ENCODE peak calls at places on chromosome 15, in five cellular contexts. One of them, this sample, is unnamed.

GRCh38 chr15:25947336-25948080 is 84.4 kb upstream of the ATP10A start:
- DNase-seq in astrocyte of the cerebellum: no peak
- DNase-seq in activated CD8-positive, alpha-beta T cell treated with anti-CD3 and anti-CD28 coated beads for 36 hours: peak; percentile 28
- DNase-seq in prostate gland: no peak
- DNase-seq in A549: no peak
- DNase-seq in this sample: peak; percentile 16

GRCh38 chr15:65196637-65197336 is 11.6 kb upstream of the CLPX start:
- DNase-seq in astrocyte of the cerebellum: no peak
- DNase-seq in prostate gland: no peak
- DNase-seq in activated CD8-positive, alpha-beta T cell treated with anti-CD3 and anti-CD28 coated beads for 36 hours: no peak
- DNase-seq in A549: no peak
- DNase-seq in this sample: no peak

GRCh38 chr15:60423540-60423939 is 25.8 kb upstream of the ANXA2 start:
- DNase-seq in A549: peak; percentile 29
- DNase-seq in prostate gland: no peak
- DNase-seq in astrocyte of the cerebellum: peak; percentile 82
- DNase-seq in activated CD8-positive, alpha-beta T cell treated with anti-CD3 and anti-CD28 coated beads for 36 hours: no peak
- DNase-seq in this sample: peak; percentile 62

GRCh38 chr15:61141497-61142125 is 87.5 kb downstream of the RORA start:
- DNase-seq in prostate gland: no peak
- DNase-seq in activated CD8-positive, alpha-beta T cell treated with anti-CD3 and anti-CD28 coated beads for 36 hours: no peak
- DNase-seq in astrocyte of the cerebellum: no peak
- DNase-seq in A549: no peak
- DNase-seq in this sample: no peak

GRCh38 chr15:40343512-40343911 is 2.8 kb upstream of the CCDC9B start:
- DNase-seq in A549: no peak
- DNase-seq in astrocyte of the cerebellum: no peak
- DNase-seq in prostate gland: no peak
- DNase-seq in activated CD8-positive, alpha-beta T cell treated with anti-CD3 and anti-CD28 coated beads for 36 hours: no peak
- DNase-seq in this sample: no peak

GRCh38 chr15:44296625-44297524 is 8.4 kb downstream of the GOLM2 start:
- DNase-seq in activated CD8-positive, alpha-beta T cell treated with anti-CD3 and anti-CD28 coated beads for 36 hours: no peak
- DNase-seq in astrocyte of the cerebellum: peak; percentile 11
- DNase-seq in prostate gland: peak; percentile 30
- DNase-seq in A549: peak; percentile 35
- DNase-seq in this sample: peak; percentile 31

GRCh38 chr15:99909914-99910313 is 176.7 kb upstream of the LYSMD4 start:
- DNase-seq in prostate gland: no peak
- DNase-seq in A549: no peak
- DNase-seq in activated CD8-positive, alpha-beta T cell treated with anti-CD3 and anti-CD28 coated beads for 36 hours: no peak
- DNase-seq in astrocyte of the cerebellum: no peak
- DNase-seq in this sample: no peak

GRCh38 chr15:52651868-52652267 is 27.3 kb downstream of the ATOSA start:
- DNase-seq in activated CD8-positive, alpha-beta T cell treated with anti-CD3 and anti-CD28 coated beads for 36 hours: peak; percentile 54
- DNase-seq in astrocyte of the cerebellum: peak; percentile 81
- DNase-seq in A549: peak; percentile 77
- DNase-seq in prostate gland: peak; percentile 72
- DNase-seq in this sample: peak; percentile 39

GRCh38 chr15:59166156-59166555 is 40.5 kb upstream of the LDHAL6B start:
- DNase-seq in A549: no peak
- DNase-seq in astrocyte of the cerebellum: no peak
- DNase-seq in activated CD8-positive, alpha-beta T cell treated with anti-CD3 and anti-CD28 coated beads for 36 hours: no peak
- DNase-seq in prostate gland: no peak
- DNase-seq in this sample: no peak

GRCh38 chr15:60471314-60471713 is 7.6 kb downstream of the ICE2 start:
- DNase-seq in activated CD8-positive, alpha-beta T cell treated with anti-CD3 and anti-CD28 coated beads for 36 hours: no peak
- DNase-seq in astrocyte of the cerebellum: no peak
- DNase-seq in prostate gland: no peak
- DNase-seq in A549: no peak
- DNase-seq in this sample: no peak

GRCh38 chr15:61655881-61656280 is 404.4 kb downstream of the VPS13C start:
- DNase-seq in activated CD8-positive, alpha-beta T cell treated with anti-CD3 and anti-CD28 coated beads for 36 hours: no peak
- DNase-seq in astrocyte of the cerebellum: no peak
- DNase-seq in A549: no peak
- DNase-seq in prostate gland: no peak
- DNase-seq in this sample: no peak

GRCh38 chr15:66763186-66764066 is 61.4 kb downstream of the SMAD6 start:
- DNase-seq in astrocyte of the cerebellum: no peak
- DNase-seq in A549: no peak
- DNase-seq in prostate gland: peak; percentile 88
- DNase-seq in activated CD8-positive, alpha-beta T cell treated with anti-CD3 and anti-CD28 coated beads for 36 hours: no peak
- DNase-seq in this sample: peak; percentile 94

DNA sequence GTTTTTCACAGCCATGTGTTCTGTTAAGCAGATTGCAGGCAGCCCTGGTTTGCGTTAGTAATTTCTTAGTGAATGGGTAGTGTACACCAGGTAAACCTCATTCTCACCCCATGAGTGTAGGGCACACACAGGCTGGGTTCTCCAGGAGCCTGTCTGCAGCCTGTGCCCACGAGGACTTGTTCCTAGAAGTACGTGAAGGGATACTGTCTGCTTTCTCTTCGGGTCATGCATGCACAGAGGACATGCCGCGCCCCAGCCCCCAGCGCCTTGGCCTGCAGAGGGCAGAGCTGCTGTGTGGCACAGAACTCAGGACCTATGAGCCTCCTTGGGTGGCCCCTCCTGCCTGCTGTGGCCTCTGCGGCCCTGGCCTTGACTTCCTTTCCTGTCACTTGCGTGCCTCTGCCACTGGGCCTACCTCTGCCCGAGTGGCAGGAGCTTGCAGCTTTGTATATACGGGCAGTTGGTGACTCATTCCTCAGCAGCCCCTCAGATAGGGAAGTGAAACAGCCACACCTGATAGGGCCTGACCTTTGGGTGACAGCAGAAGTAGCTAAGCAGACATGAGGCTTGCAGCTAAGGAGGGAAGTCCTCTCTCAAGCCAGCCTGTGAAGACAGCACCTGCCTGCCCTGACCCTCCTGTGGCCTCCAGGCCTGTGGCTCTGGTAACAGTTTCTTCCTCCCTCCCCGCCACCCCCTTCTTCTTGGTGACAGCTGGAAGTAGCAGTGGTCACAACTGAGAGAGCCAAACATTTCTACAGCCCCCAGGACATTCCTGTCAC is 19.5 kb downstream of the PPCDC start:
- DNase-seq in A549: peak; percentile 57
- DNase-seq in activated CD8-positive, alpha-beta T cell treated with anti-CD3 and anti-CD28 coated beads for 36 hours: peak; percentile 89
- DNase-seq in astrocyte of the cerebellum: no peak
- DNase-seq in prostate gland: no peak
- DNase-seq in this sample: peak; percentile 96
- TF ChIP-seq CTCF in A549: peak; percentile 58
- TF ChIP-seq CTCF in activated CD8-positive, alpha-beta T cell treated with anti-CD3 and anti-CD28 coated beads for 36 hours: peak; percentile 57
- TF ChIP-seq CTCF in astrocyte of the cerebellum: peak; percentile 36
- TF ChIP-seq CTCF in prostate gland: no peak
- TF ChIP-seq CTCF in this sample: peak; percentile 72

DNA sequence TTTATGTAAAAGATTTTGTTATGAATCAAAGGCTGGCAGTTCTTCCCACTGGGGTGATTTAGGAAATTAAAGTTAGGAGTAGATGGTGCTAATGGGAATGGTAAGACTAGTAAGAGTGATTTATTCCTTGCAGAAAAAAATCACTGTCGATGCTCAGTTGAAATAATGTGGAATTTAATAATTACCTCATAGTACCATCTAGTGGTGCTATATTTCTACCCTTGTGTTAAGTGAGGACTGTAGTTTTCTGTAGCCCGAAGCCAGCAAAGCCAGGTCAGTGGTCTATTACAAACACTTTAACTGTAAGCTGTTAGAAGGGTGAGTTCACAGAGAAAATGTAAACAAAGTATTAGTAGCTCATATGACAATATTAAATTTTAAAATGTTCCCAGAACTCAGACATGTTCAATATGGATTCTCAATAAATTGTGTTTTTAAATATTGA is 39.5 kb upstream of the GOLGA8J start:
- DNase-seq in prostate gland: no peak
- DNase-seq in astrocyte of the cerebellum: peak; percentile 60
- DNase-seq in activated CD8-positive, alpha-beta T cell treated with anti-CD3 and anti-CD28 coated beads for 36 hours: no peak
- DNase-seq in A549: peak; percentile 37
- DNase-seq in this sample: no peak
- TF ChIP-seq CTCF in prostate gland: no peak
- TF ChIP-seq CTCF in astrocyte of the cerebellum: peak; percentile 39
- TF ChIP-seq CTCF in activated CD8-positive, alpha-beta T cell treated with anti-CD3 and anti-CD28 coated beads for 36 hours: no peak
- TF ChIP-seq CTCF in A549: peak; percentile 75
- TF ChIP-seq CTCF in this sample: no peak

GRCh38 chr15:70274255-70274654 is 176.5 kb upstream of the TLE3 start:
- DNase-seq in prostate gland: no peak
- DNase-seq in astrocyte of the cerebellum: no peak
- DNase-seq in A549: no peak
- DNase-seq in activated CD8-positive, alpha-beta T cell treated with anti-CD3 and anti-CD28 coated beads for 36 hours: no peak
- DNase-seq in this sample: no peak

GRCh38 chr15:70270752-70271111 is 173.0 kb upstream of the TLE3 start:
- DNase-seq in astrocyte of the cerebellum: no peak
- DNase-seq in A549: no peak
- DNase-seq in activated CD8-positive, alpha-beta T cell treated with anti-CD3 and anti-CD28 coated beads for 36 hours: no peak
- DNase-seq in prostate gland: no peak
- DNase-seq in this sample: no peak

GRCh38 chr15:70273808-70274207 is 176.1 kb upstream of the TLE3 start:
- DNase-seq in astrocyte of the cerebellum: no peak
- DNase-seq in activated CD8-positive, alpha-beta T cell treated with anti-CD3 and anti-CD28 coated beads for 36 hours: no peak
- DNase-seq in A549: no peak
- DNase-seq in prostate gland: no peak
- DNase-seq in this sample: no peak

GRCh38 chr15:70271422-70272088 is 173.8 kb upstream of the TLE3 start:
- DNase-seq in activated CD8-positive, alpha-beta T cell treated with anti-CD3 and anti-CD28 coated beads for 36 hours: no peak
- DNase-seq in prostate gland: no peak
- DNase-seq in astrocyte of the cerebellum: peak; percentile 91
- DNase-seq in A549: peak; percentile 97
- DNase-seq in this sample: peak; percentile 64

GRCh38 chr15:70272565-70273355 is 175.0 kb upstream of the TLE3 start:
- DNase-seq in astrocyte of the cerebellum: no peak
- DNase-seq in activated CD8-positive, alpha-beta T cell treated with anti-CD3 and anti-CD28 coated beads for 36 hours: no peak
- DNase-seq in prostate gland: no peak
- DNase-seq in A549: no peak
- DNase-seq in this sample: no peak
- TF ChIP-seq CTCF in astrocyte of the cerebellum: no peak
- TF ChIP-seq CTCF in activated CD8-positive, alpha-beta T cell treated with anti-CD3 and anti-CD28 coated beads for 36 hours: no peak
- TF ChIP-seq CTCF in prostate gland: no peak
- TF ChIP-seq CTCF in A549: no peak
- TF ChIP-seq CTCF in this sample: no peak

GRCh38 chr15:85616549-85616948 is 178.2 kb downstream of the KLHL25 start:
- DNase-seq in activated CD8-positive, alpha-beta T cell treated with anti-CD3 and anti-CD28 coated beads for 36 hours: no peak
- DNase-seq in A549: no peak
- DNase-seq in astrocyte of the cerebellum: no peak
- DNase-seq in prostate gland: no peak
- DNase-seq in this sample: no peak

GRCh38 chr15:85615930-85616329 is 178.8 kb downstream of the KLHL25 start:
- DNase-seq in astrocyte of the cerebellum: no peak
- DNase-seq in A549: peak; percentile 50
- DNase-seq in prostate gland: no peak
- DNase-seq in activated CD8-positive, alpha-beta T cell treated with anti-CD3 and anti-CD28 coated beads for 36 hours: peak; percentile 44
- DNase-seq in this sample: peak; percentile 40

GRCh38 chr15:85611361-85611760 is 183.4 kb downstream of the KLHL25 start:
- DNase-seq in A549: no peak
- DNase-seq in activated CD8-positive, alpha-beta T cell treated with anti-CD3 and anti-CD28 coated beads for 36 hours: no peak
- DNase-seq in prostate gland: no peak
- DNase-seq in astrocyte of the cerebellum: no peak
- DNase-seq in this sample: no peak

GRCh38 chr15:85609492-85609891 is 185.2 kb downstream of the KLHL25 start:
- DNase-seq in activated CD8-positive, alpha-beta T cell treated with anti-CD3 and anti-CD28 coated beads for 36 hours: no peak
- DNase-seq in astrocyte of the cerebellum: no peak
- DNase-seq in A549: no peak
- DNase-seq in prostate gland: no peak
- DNase-seq in this sample: no peak

DNA sequence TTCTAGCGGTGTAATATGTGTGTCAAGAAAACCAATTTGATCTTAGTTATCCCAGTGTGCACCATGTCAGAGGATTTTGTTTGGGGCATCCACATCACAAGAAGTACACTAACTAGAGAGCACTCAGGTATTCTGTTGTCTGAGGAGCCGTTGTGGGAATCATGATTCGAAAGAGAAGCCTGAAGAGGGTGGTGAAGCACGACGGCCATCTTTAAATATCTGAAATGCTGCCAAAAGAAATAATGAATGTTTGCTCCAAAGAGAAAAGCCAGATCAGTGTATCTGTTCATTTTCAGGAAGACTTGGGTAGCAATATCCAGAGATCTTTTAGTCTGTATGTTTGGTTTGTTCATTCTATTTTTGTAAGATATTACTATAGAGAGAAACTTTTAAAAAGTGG is 180.7 kb downstream of the KLHL25 start:
- DNase-seq in A549: no peak
- DNase-seq in prostate gland: no peak
- DNase-seq in astrocyte of the cerebellum: no peak
- DNase-seq in activated CD8-positive, alpha-beta T cell treated with anti-CD3 and anti-CD28 coated beads for 36 hours: no peak
- DNase-seq in this sample: no peak
- TF ChIP-seq CTCF in A549: no peak
- TF ChIP-seq CTCF in prostate gland: no peak
- TF ChIP-seq CTCF in astrocyte of the cerebellum: no peak
- TF ChIP-seq CTCF in activated CD8-positive, alpha-beta T cell treated with anti-CD3 and anti-CD28 coated beads for 36 hours: no peak
- TF ChIP-seq CTCF in this sample: no peak

GRCh38 chr15:69941206-69941605 is 156.5 kb downstream of the TLE3 start:
- DNase-seq in prostate gland: no peak
- DNase-seq in A549: no peak
- DNase-seq in astrocyte of the cerebellum: no peak
- DNase-seq in activated CD8-positive, alpha-beta T cell treated with anti-CD3 and anti-CD28 coated beads for 36 hours: no peak
- DNase-seq in this sample: no peak
- TF ChIP-seq CTCF in prostate gland: no peak
- TF ChIP-seq CTCF in A549: no peak
- TF ChIP-seq CTCF in astrocyte of the cerebellum: no peak
- TF ChIP-seq CTCF in activated CD8-positive, alpha-beta T cell treated with anti-CD3 and anti-CD28 coated beads for 36 hours: no peak
- TF ChIP-seq CTCF in this sample: no peak

GRCh38 chr15:80695099-80695910 is at the start of gene ABHD17C:
- DNase-seq in A549: peak; percentile 60
- DNase-seq in activated CD8-positive, alpha-beta T cell treated with anti-CD3 and anti-CD28 coated beads for 36 hours: peak; percentile 49
- DNase-seq in astrocyte of the cerebellum: no peak
- DNase-seq in prostate gland: peak; percentile 65
- DNase-seq in this sample: peak; percentile 84
- TF ChIP-seq CTCF in A549: no peak
- TF ChIP-seq CTCF in activated CD8-positive, alpha-beta T cell treated with anti-CD3 and anti-CD28 coated beads for 36 hours: no peak
- TF ChIP-seq CTCF in astrocyte of the cerebellum: no peak
- TF ChIP-seq CTCF in prostate gland: no peak
- TF ChIP-seq CTCF in this sample: no peak

GRCh38 chr15:47194718-47195117 is 522.6 kb upstream of the SEMA6D start:
- DNase-seq in prostate gland: no peak
- DNase-seq in activated CD8-positive, alpha-beta T cell treated with anti-CD3 and anti-CD28 coated beads for 36 hours: no peak
- DNase-seq in A549: no peak
- DNase-seq in astrocyte of the cerebellum: peak; percentile 40
- DNase-seq in this sample: no peak
- TF ChIP-seq CTCF in prostate gland: no peak
- TF ChIP-seq CTCF in activated CD8-positive, alpha-beta T cell treated with anti-CD3 and anti-CD28 coated beads for 36 hours: no peak
- TF ChIP-seq CTCF in A549: no peak
- TF ChIP-seq CTCF in astrocyte of the cerebellum: peak; percentile 34
- TF ChIP-seq CTCF in this sample: no peak

GRCh38 chr15:63188937-63189871 is at the start of gene RAB8B:
- DNase-seq in astrocyte of the cerebellum: peak; percentile 86
- DNase-seq in prostate gland: peak; percentile 97
- DNase-seq in activated CD8-positive, alpha-beta T cell treated with anti-CD3 and anti-CD28 coated beads for 36 hours: peak; percentile 99
- DNase-seq in A549: peak; percentile 87
- DNase-seq in this sample: peak; percentile 99
- TF ChIP-seq CTCF in astrocyte of the cerebellum: peak; percentile 3
- TF ChIP-seq CTCF in prostate gland: no peak
- TF ChIP-seq CTCF in activated CD8-positive, alpha-beta T cell treated with anti-CD3 and anti-CD28 coated beads for 36 hours: no peak
- TF ChIP-seq CTCF in A549: no peak
- TF ChIP-seq CTCF in this sample: no peak

DNA sequence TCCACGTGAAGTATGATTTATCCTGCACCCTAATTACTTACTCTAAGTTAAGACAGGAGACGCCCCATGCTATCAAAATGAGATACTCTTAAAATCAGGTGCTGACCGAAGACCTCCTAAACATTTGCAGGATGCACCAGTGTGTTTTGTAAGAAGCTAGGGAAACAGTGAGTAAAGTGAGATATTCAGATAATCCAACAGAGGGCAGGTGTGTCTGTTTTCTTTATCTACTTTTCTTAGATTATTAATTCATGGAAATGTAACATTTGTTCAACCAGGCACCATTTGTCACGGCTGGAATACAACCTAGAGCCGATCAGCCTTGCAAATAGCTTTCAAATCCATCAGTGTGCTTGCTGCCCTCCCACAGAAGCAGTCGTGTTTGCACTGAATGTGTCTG is 202.0 kb upstream of the CHRM5 start:
- DNase-seq in astrocyte of the cerebellum: no peak
- DNase-seq in A549: no peak
- DNase-seq in prostate gland: no peak
- DNase-seq in activated CD8-positive, alpha-beta T cell treated with anti-CD3 and anti-CD28 coated beads for 36 hours: no peak
- DNase-seq in this sample: no peak
- TF ChIP-seq CTCF in astrocyte of the cerebellum: peak; percentile 14
- TF ChIP-seq CTCF in A549: peak; percentile 17
- TF ChIP-seq CTCF in prostate gland: no peak
- TF ChIP-seq CTCF in activated CD8-positive, alpha-beta T cell treated with anti-CD3 and anti-CD28 coated beads for 36 hours: no peak
- TF ChIP-seq CTCF in this sample: no peak

This sample was measured in Calu3.